ENCODE peak calls at places on chromosomes 7 and 10, in four cellular contexts. N, O, R and U are unnamed samples.

GRCh38 chr7:140231779-140232491 is 55.2 kb upstream of the KDM7A start:
- DNase-seq in N (no peak), O (no peak), R (no peak), U (peak; percentile 58)

GRCh38 chr7:123624527-123625183 is 23.0 kb downstream of the ASB15 start:
- DNase-seq in N (no peak), O (peak; percentile 35), R (peak; percentile 22), U (peak; percentile 41)

GRCh38 chr10:29681700-29682444 is 47.1 kb upstream of the SVIL start:
- DNase-seq in N (no peak), O (no peak), R (no peak), U (no peak)

GRCh38 chr7:115561341-115562110 is 469.0 kb downstream of the TFEC start:
- DNase-seq in N (peak; percentile 94), O (no peak), R (no peak), U (no peak)

GRCh38 chr10:69636626-69637550 is 6.8 kb downstream of the FAM241B start:
- DNase-seq in N (no peak), O (no peak), R (no peak), U (peak; percentile 37)

GRCh38 chr10:28997736-28998135 is 291.1 kb upstream of the LYZL1 start:
- DNase-seq in N (no peak), O (no peak), R (no peak), U (no peak)

GRCh38 chr7:16564909-16565426 is 38.3 kb downstream of the LRRC72 start:
- DNase-seq in N (peak; percentile 13), O (no peak), R (no peak), U (no peak)

GRCh38 chr7:1169409-1170368 is 9.7 kb upstream of the ZFAND2A start:
- DNase-seq in N (no peak), O (peak; percentile 75), R (peak; percentile 85), U (peak; percentile 84)

GRCh38 chr7:47950714-47951113 is 2.4 kb upstream of the PKD1L1 start:
- DNase-seq in N (no peak), O (no peak), R (no peak), U (peak; percentile 66)

GRCh38 chr10:89520711-89521110 is 14.7 kb downstream of the SLC16A12 start:
- DNase-seq in N (no peak), O (no peak), R (no peak), U (no peak)

GRCh38 chr10:48634198-48634983 is 29.5 kb upstream of the ARHGAP22 start:
- DNase-seq in N (peak; percentile 89), O (peak; percentile 57), R (peak; percentile 51), U (peak; percentile 51)

GRCh38 chr7:101395376-101395775 is 32.7 kb downstream of the COL26A1 start:
- DNase-seq in N (no peak), O (no peak), R (no peak), U (no peak)

GRCh38 chr7:84187813-84188212 is 6.8 kb downstream of the SEMA3A start:
- DNase-seq in N (no peak), O (no peak), R (no peak), U (no peak)

GRCh38 chr10:97356318-97356914 is 21.9 kb upstream of the FRAT2 start:
- DNase-seq in N (no peak), O (no peak), R (no peak), U (no peak)

GRCh38 chr7:145464287-145464686 is 628.4 kb upstream of the TPK1 start:
- DNase-seq in N (no peak), O (no peak), R (no peak), U (no peak)

GRCh38 chr7:49639808-49640207 is 133.6 kb upstream of the VWC2 start:
- DNase-seq in N (no peak), O (no peak), R (no peak), U (no peak)

GRCh38 chr7:26369519-26370385 is 78.1 kb downstream of the SNX10 start:
- DNase-seq in N (peak; percentile 1), O (peak; percentile 38), R (no peak), U (no peak)

GRCh38 chr7:7565018-7565680 is 1.5 kb upstream of the MIOS start:
- DNase-seq in N (no peak), O (no peak), R (no peak), U (no peak)

GRCh38 chr10:19788075-19788686 is 28.1 kb upstream of the PLXDC2 start:
- DNase-seq in N (peak; percentile 18), O (peak; percentile 34), R (no peak), U (peak; percentile 27)

GRCh38 chr10:31706921-31707571 is 221.6 kb downstream of the ARHGAP12 start:
- DNase-seq in N (no peak), O (no peak), R (peak; percentile 52), U (no peak)

GRCh38 chr10:31172925-31173324 is 141.3 kb upstream of the ZNF438 start:
- DNase-seq in N (no peak), O (no peak), R (no peak), U (no peak)

GRCh38 chr7:117445206-117445605 is 17.9 kb upstream of the ASZ1 start:
- DNase-seq in N (no peak), O (no peak), R (no peak), U (no peak)

GRCh38 chr7:2149672-2150444 is 82.9 kb downstream of the MAD1L1 start:
- DNase-seq in N (no peak), O (no peak), R (no peak), U (no peak)

GRCh38 chr7:17298840-17299476 is 506 bp downstream of the AHR start:
- DNase-seq in N (no peak), O (peak; percentile 53), R (no peak), U (peak; percentile 75)

GRCh38 chr7:158885624-158886023 is 29.3 kb downstream of the DYNC2I1 start:
- DNase-seq in N (no peak), O (no peak), R (no peak), U (no peak)

GRCh38 chr7:48454750-48455192 is 283.5 kb downstream of the ABCA13 start:
- DNase-seq in N (no peak), O (no peak), R (no peak), U (no peak)

GRCh38 chr7:7830122-7830878 is 111.9 kb upstream of the RPA3 start:
- DNase-seq in N (no peak), O (peak; percentile 68), R (no peak), U (no peak)

GRCh38 chr10:129165770-129166169 is 301.3 kb upstream of the MGMT start:
- DNase-seq in N (no peak), O (no peak), R (no peak), U (no peak)

GRCh38 chr7:111639894-111640293 is 77.6 kb upstream of the IMMP2L start:
- DNase-seq in N (no peak), O (no peak), R (no peak), U (no peak)

GRCh38 chr7:12839508-12840153 is 152.2 kb downstream of the ARL4A start:
- DNase-seq in N (no peak), O (no peak), R (no peak), U (no peak)